ENCODE peak calls at places on chromosomes 1 and 21, in five cellular contexts. T is IMR-90, E is brain microvascular endothelial cell, V is GM23338, J is mucosa of descending colon. F is an unnamed sample.

GRCh38 chr1:30437059-30437576 is 286.3 kb downstream of the MATN1 start:
- DNase-seq in T (no peak), E (no peak), V (no peak), J (no peak), F (no peak)

GRCh38 chr1:156356875-156357534 is 12.0 kb upstream of the RHBG start:
- DNase-seq in T (no peak), E (no peak), V (peak), J (peak), F (peak)

GRCh38 chr1:46315669-46316403 is 12.3 kb downstream of the UQCRH start:
- DNase-seq in T (peak), E (peak), V (no peak), J (no peak), F (no peak)

GRCh38 chr1:162663589-162664030 is 31.3 kb downstream of the DDR2 start:
- DNase-seq in T (peak), E (peak), V (peak), J (no peak), F (no peak)

GRCh38 chr1:229148041-229148671 is 122.8 kb upstream of the RAB4A start:
- DNase-seq in T (no peak), E (no peak), V (peak), J (no peak), F (no peak)

GRCh38 chr1:180841460-180841859 is 71.2 kb upstream of the KIAA1614 start:
- DNase-seq in T (no peak), E (no peak), V (no peak), J (no peak), F (no peak)

GRCh38 chr1:80566867-80567266 is 1233.9 kb upstream of the ADGRL2 start:
- DNase-seq in T (no peak), E (no peak), V (no peak), J (no peak), F (no peak)

GRCh38 chr1:31987231-31987630 is 26.4 kb upstream of the KHDRBS1 start:
- DNase-seq in T (no peak), E (no peak), V (peak), J (no peak), F (no peak)

GRCh38 chr21:25298512-25299491 is 308.5 kb downstream of the MRPL39 start:
- DNase-seq in T (no peak), E (no peak), V (no peak), J (no peak), F (no peak)

GRCh38 chr1:54572236-54572850 is 24.3 kb downstream of the ACOT11 start:
- DNase-seq in T (no peak), E (no peak), V (peak), J (no peak), F (no peak)

GRCh38 chr1:241802849-241803248 is 45.2 kb upstream of the EXO1 start:
- DNase-seq in T (no peak), E (no peak), V (no peak), J (no peak), F (no peak)

GRCh38 chr21:45592208-45592619 is 50.0 kb upstream of the SLC19A1 start:
- DNase-seq in T (no peak), E (no peak), V (no peak), J (no peak), F (no peak)

GRCh38 chr1:181099152-181100014 is 10.9 kb downstream of the IER5 start:
- DNase-seq in T (peak), E (no peak), V (peak), J (no peak), F (no peak)

GRCh38 chr1:156544592-156545102 is 27.7 kb downstream of the IQGAP3 start:
- DNase-seq in T (no peak), E (no peak), V (no peak), J (no peak), F (no peak)

GRCh38 chr1:196229546-196229945 is 378.7 kb downstream of the KCNT2 start:
- DNase-seq in T (no peak), E (no peak), V (no peak), J (no peak), F (no peak)

GRCh38 chr1:39159224-39160036 is 45.1 kb upstream of the MACF1 start:
- DNase-seq in T (peak), E (no peak), V (peak), J (peak), F (peak)

GRCh38 chr1:87129606-87130005 is 199.1 kb upstream of the LMO4 start:
- DNase-seq in T (no peak), E (no peak), V (no peak), J (no peak), F (no peak)

GRCh38 chr1:183470147-183470960 is 1.9 kb upstream of the SMG7 start:
- DNase-seq in T (peak), E (peak), V (peak), J (peak), F (peak)
- TF ChIP-seq CTCF in T (peak), E (peak), V (peak), J (peak), F (peak)

GRCh38 chr1:221773383-221773782 is 31.5 kb upstream of the DUSP10 start:
- DNase-seq in T (no peak), E (no peak), V (no peak), J (no peak), F (no peak)

GRCh38 chr1:221765527-221765926 is 23.6 kb upstream of the DUSP10 start:
- DNase-seq in T (no peak), E (no peak), V (no peak), J (no peak), F (no peak)

GRCh38 chr1:221766210-221766609 is 24.3 kb upstream of the DUSP10 start:
- DNase-seq in T (peak), E (no peak), V (no peak), J (no peak), F (no peak)

GRCh38 chr1:221772107-221772506 is 30.2 kb upstream of the DUSP10 start:
- DNase-seq in T (peak), E (no peak), V (no peak), J (no peak), F (no peak)

GRCh38 chr1:221768444-221769066 is 26.7 kb upstream of the DUSP10 start:
- DNase-seq in T (no peak), E (no peak), V (no peak), J (no peak), F (no peak)
- TF ChIP-seq CTCF in T (no peak), E (no peak), V (no peak), J (no peak), F (no peak)

DNA sequence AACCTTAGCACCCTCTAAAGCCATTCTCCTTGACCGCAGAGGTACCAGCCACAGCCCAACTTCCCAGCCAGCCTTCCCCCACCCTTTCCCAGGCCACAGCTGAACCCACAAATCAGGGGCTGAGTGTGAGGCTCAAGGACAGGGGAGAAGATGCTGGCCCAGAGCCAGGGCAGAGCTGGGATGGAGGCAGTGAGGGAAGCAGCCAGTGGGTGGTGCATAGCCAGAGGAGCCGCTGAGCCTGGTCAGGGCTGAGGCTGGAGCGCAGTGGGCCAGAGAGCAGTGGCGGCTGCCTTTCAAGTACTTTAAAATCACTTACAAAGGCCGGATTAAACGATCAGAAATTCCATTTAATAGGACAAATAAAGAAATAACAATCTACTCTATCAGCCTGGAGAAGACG is 36.3 kb downstream of the DMAP1 start:
- DNase-seq in T (no peak), E (peak), V (peak), J (no peak), F (no peak)
- TF ChIP-seq CTCF in T (no peak), E (peak), V (peak), J (no peak), F (no peak)

GRCh38 chr1:170267317-170267716 is 121.6 kb downstream of the NTMT2 start:
- DNase-seq in T (peak), E (peak), V (peak), J (no peak), F (no peak)
- TF ChIP-seq CTCF in T (no peak), E (peak), V (peak), J (no peak), F (no peak)

GRCh38 chr1:51341876-51342496 is 11.6 kb upstream of the TTC39A start:
- DNase-seq in T (no peak), E (no peak), V (no peak), J (no peak), F (no peak)
- TF ChIP-seq CTCF in T (no peak), E (peak), V (peak), J (no peak), F (no peak)

DNA sequence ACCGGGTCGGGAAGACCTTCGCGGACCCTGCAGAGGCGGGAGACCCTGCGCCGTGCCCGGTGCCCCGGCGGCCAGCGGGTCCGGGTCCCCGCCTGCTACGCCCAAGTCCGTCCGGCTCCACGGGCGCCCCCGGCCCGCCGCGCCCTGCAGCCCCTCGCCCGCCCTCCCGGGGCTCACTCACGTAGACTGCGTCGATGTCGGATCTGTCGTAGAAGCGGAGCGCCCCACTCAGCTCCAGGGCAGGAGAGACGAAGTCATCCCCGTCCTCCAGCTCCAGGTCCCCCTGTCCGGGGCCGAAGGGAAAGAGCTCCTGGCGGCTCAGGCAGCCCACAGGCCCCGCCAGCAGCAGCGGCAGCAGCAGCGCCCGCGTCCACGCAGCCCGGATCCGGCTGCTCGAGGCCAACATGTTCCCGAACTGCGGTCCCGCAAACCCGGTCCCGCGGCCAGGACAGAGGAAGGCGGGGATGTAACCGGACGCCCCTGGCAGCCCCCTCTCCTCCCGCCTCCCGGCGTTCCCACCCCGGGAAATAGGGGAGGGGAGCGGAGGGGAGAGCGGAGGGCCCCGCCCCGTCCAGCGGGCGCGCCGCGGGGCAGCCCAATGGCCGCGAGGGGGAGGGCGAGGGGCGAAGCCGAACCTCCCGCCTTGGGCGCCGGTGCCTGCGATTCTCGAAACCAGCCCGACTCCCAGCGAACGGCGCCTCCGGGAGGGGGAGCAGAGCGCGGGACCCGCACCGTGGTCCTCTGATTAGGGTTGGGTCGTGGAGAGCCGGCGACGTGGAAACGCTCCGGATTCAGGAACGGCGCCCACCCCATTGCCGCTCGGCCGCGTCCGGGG is at the start of gene NID1:
- DNase-seq in T (peak), E (peak), V (peak), J (peak), F (peak)
- TF ChIP-seq CTCF in T (peak), E (peak), V (peak), J (no peak), F (no peak)

GRCh38 chr1:114558548-114558947 is 22.9 kb downstream of the BCAS2 start:
- DNase-seq in T (no peak), E (no peak), V (peak), J (no peak), F (no peak)
- TF ChIP-seq CTCF in T (peak), E (no peak), V (no peak), J (no peak), F (no peak)

DNA sequence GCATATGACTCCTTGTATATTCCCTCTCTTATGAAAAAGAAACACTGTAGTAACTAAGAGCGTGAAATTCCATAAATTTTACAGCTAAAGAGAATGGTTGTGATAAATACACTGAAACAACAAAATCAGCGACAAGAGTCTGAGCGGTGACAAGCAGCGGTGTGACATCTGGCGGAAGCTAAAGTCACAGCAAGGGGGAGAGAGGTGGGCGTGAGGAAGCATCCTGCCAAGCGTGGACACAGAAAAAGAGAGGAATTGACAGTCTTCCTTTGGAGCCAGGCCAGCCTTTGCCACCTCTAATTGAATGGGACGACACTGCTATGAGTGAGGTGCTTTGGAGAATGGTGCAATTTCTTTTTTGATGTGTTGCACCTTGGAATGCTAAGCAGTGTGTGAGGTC is 25.9 kb downstream of the PSMB2 start:
- DNase-seq in T (no peak), E (no peak), V (no peak), J (no peak), F (no peak)
- TF ChIP-seq CTCF in T (no peak), E (no peak), V (peak), J (no peak), F (no peak)

F was measured in colonic mucosa.